ENCODE peak calls at places on chromosomes 4 and X, in eight cellular contexts. Y, R, N, Q, B, I, L and E are unnamed samples.

GRCh38 chr4:53929955-53930798 is 134.2 kb downstream of the CHIC2 start:
- DNase-seq in N (peak), R (peak), Y (no peak), B (peak), L (peak), I (peak), Q (peak), E (peak)

GRCh38 chr4:54226399-54227260 is 2.5 kb upstream of the PDGFRA start:
- DNase-seq in I (peak), L (no peak), B (no peak), Y (no peak), R (no peak), Q (no peak), N (no peak), E (peak)

GRCh38 chr4:20203508-20203907 is 48.2 kb upstream of the SLIT2 start:
- DNase-seq in Y (no peak), B (no peak), R (no peak), I (peak), Q (no peak), N (peak), L (no peak), E (no peak)

GRCh38 chr4:3710451-3711182 is 55.6 kb upstream of the ADRA2C start:
- DNase-seq in B (no peak), L (no peak), N (no peak), R (no peak), Y (no peak), Q (no peak), I (peak), E (no peak)

GRCh38 chrX:1520350-1520749 is 16.6 kb downstream of the P2RY8 start:
- DNase-seq in Y (no peak), R (no peak), Q (no peak), N (no peak), I (no peak), B (no peak), L (no peak), E (no peak)

GRCh38 chrX:153884136-153885076 is 1.6 kb downstream of the L1CAM start:
- DNase-seq in N (no peak), R (no peak), B (no peak), Q (no peak), I (no peak), Y (no peak), L (no peak), E (no peak)

GRCh38 chrX:69068295-69069085 is 96.8 kb downstream of the PJA1 start:
- DNase-seq in Q (no peak), R (no peak), L (no peak), B (no peak), Y (no peak), I (no peak), N (no peak), E (no peak)

GRCh38 chrX:26918633-26919032 is 544.5 kb downstream of the PPP4R3C start:
- DNase-seq in Y (no peak), Q (no peak), I (no peak), L (peak), R (no peak), B (no peak), N (no peak), E (no peak)

GRCh38 chr4:182185491-182185890 is 57.7 kb upstream of the TENM3 start:
- DNase-seq in N (no peak), B (no peak), Y (no peak), Q (no peak), L (no peak), R (no peak), I (peak), E (no peak)

GRCh38 chr4:24470681-24471622 is 113.4 kb downstream of the DHX15 start:
- DNase-seq in I (peak), Y (no peak), L (no peak), N (peak), R (peak), B (peak), Q (no peak), E (peak)